ENCODE peak calls at places on chromosomes 16 and 17, in four cellular contexts. T is cardiac muscle cell, M is coronary artery, N is NCI-H446 treated with DMSO at 0.1 percent for 48 hours. K is an unnamed sample.

GRCh38 chr17:66684256-66684655 is 150.7 kb upstream of the CACNG5 start:
- DNase-seq in T (no peak), M (no peak), N (no peak), K (no peak)

GRCh38 chr17:78787444-78787843 is 5.4 kb upstream of the CYTH1 start:
- DNase-seq in T (no peak), M (no peak), N (no peak), K (no peak)

GRCh38 chr17:21318439-21318838 is 33.9 kb downstream of the MAP2K3 start:
- DNase-seq in T (no peak), M (peak), N (no peak), K (no peak)

GRCh38 chr17:4895121-4895520 is 4.2 kb upstream of the C17orf107 start:
- DNase-seq in T (no peak), M (no peak), N (no peak), K (no peak)

GRCh38 chr17:17391575-17392370 is 85.0 kb upstream of the MED9 start:
- DNase-seq in T (no peak), M (no peak), N (no peak), K (no peak)

GRCh38 chr16:85091522-85091910 is 20.8 kb downstream of the CIBAR2 start:
- DNase-seq in T (no peak), M (no peak), N (no peak), K (no peak)

GRCh38 chr16:86396918-86397317 is 113.4 kb upstream of the FOXF1 start:
- DNase-seq in T (peak), M (no peak), N (no peak), K (no peak)

GRCh38 chr16:88566158-88566557 is 4.0 kb upstream of the ZC3H18 start:
- DNase-seq in T (peak), M (no peak), N (no peak), K (no peak)

GRCh38 chr17:4019400-4019799 is 55.2 kb upstream of the ATP2A3 start:
- DNase-seq in T (no peak), M (no peak), N (no peak), K (no peak)

GRCh38 chr17:73546770-73547345 is 97.4 kb downstream of the SDK2 start:
- DNase-seq in T (peak), M (no peak), N (no peak), K (peak)

GRCh38 chr16:66070140-66070887 is 296.2 kb upstream of the CDH5 start:
- DNase-seq in T (peak), M (no peak), N (peak), K (no peak)

GRCh38 chr16:58284488-58284887 is 10.3 kb downstream of the PRSS54 start:
- DNase-seq in T (no peak), M (no peak), N (no peak), K (no peak)

GRCh38 chr17:14813649-14814048 is 451.5 kb downstream of the PMP22 start:
- DNase-seq in T (peak), M (no peak), N (no peak), K (no peak)

GRCh38 chr17:63094636-63095035 is 128.6 kb downstream of the TANC2 start:
- DNase-seq in T (no peak), M (no peak), N (no peak), K (no peak)

GRCh38 chr16:81996664-81997529 is 14.4 kb downstream of the SDR42E1 start:
- DNase-seq in T (peak), M (no peak), N (no peak), K (peak)

GRCh38 chr17:72984145-72984924 is 108.2 kb downstream of the SLC39A11 start:
- DNase-seq in T (peak), M (no peak), N (no peak), K (no peak)

GRCh38 chr17:73595068-73595865 is 49.0 kb downstream of the SDK2 start:
- DNase-seq in T (peak), M (no peak), N (no peak), K (peak)

GRCh38 chr17:5667871-5668270 is 83.6 kb upstream of the NLRP1 start:
- DNase-seq in T (no peak), M (no peak), N (no peak), K (no peak)

GRCh38 chr17:918102-918740 is 61.4 kb downstream of the NXN start:
- DNase-seq in T (no peak), M (no peak), N (no peak), K (no peak)

GRCh38 chr17:47995241-47995935 is 24.5 kb downstream of the CDK5RAP3 start:
- DNase-seq in T (no peak), M (no peak), N (no peak), K (no peak)

GRCh38 chr16:70430667-70431536 is 8.0 kb downstream of the ST3GAL2 start:
- DNase-seq in T (no peak), M (no peak), N (no peak), K (no peak)

GRCh38 chr16:64925166-64925565 is 196.7 kb downstream of the CDH11 start:
- DNase-seq in T (peak), M (no peak), N (no peak), K (no peak)

GRCh38 chr17:48679385-48680096 is 42.8 kb downstream of the PRAC1 start:
- DNase-seq in T (peak), M (no peak), N (no peak), K (no peak)

K was measured in T47D.